ENCODE peak calls at places on chromosomes 16 and 17, in seven cellular contexts. One of them, this sample, is unnamed. For H3K4me1, the result is how much of the 10 kb centered on the place peaks cover.

GRCh38 chr16:31265329-31266245 is 5.8 kb downstream of the ITGAM start:
- DNase-seq in PC-3: peak
- DNase-seq in RWPE2: peak
- DNase-seq in CD8-positive, alpha-beta T cell: peak
- DNase-seq in heart left ventricle: no peak
- DNase-seq in prostate gland: no peak
- DNase-seq in OCI-LY7: no peak
- DNase-seq in this sample: peak

GRCh38 chr16:81624718-81625543 is 154.2 kb upstream of the PLCG2 start:
- DNase-seq in heart left ventricle: no peak
- DNase-seq in RWPE2: no peak
- DNase-seq in prostate gland: no peak
- DNase-seq in CD8-positive, alpha-beta T cell: no peak
- DNase-seq in OCI-LY7: no peak
- DNase-seq in PC-3: no peak
- DNase-seq in this sample: peak

GRCh38 chr16:68739964-68740627 is 3.0 kb downstream of the CDH1 start:
- DNase-seq in heart left ventricle: no peak
- DNase-seq in RWPE2: no peak
- DNase-seq in CD8-positive, alpha-beta T cell: no peak
- DNase-seq in PC-3: no peak
- DNase-seq in prostate gland: no peak
- DNase-seq in OCI-LY7: peak
- DNase-seq in this sample: no peak

GRCh38 chr17:83007504-83008475 is 71.6 kb upstream of the METRNL start:
- DNase-seq in RWPE2: no peak
- DNase-seq in OCI-LY7: no peak
- DNase-seq in prostate gland: no peak
- DNase-seq in CD8-positive, alpha-beta T cell: no peak
- DNase-seq in PC-3: no peak
- DNase-seq in heart left ventricle: no peak
- DNase-seq in this sample: no peak

GRCh38 chr16:81910366-81910885 is 100.8 kb downstream of the SDR42E1 start:
- DNase-seq in RWPE2: no peak
- DNase-seq in PC-3: no peak
- DNase-seq in heart left ventricle: no peak
- DNase-seq in prostate gland: no peak
- DNase-seq in CD8-positive, alpha-beta T cell: no peak
- DNase-seq in OCI-LY7: no peak
- DNase-seq in this sample: no peak

GRCh38 chr16:4215106-4215505 is 26.8 kb downstream of the SRL start:
- DNase-seq in prostate gland: no peak
- DNase-seq in heart left ventricle: peak
- DNase-seq in OCI-LY7: no peak
- DNase-seq in PC-3: no peak
- DNase-seq in RWPE2: no peak
- DNase-seq in CD8-positive, alpha-beta T cell: no peak
- DNase-seq in this sample: no peak

GRCh38 chr17:32536736-32537646 is 50.2 kb downstream of the CDK5R1 start:
- DNase-seq in OCI-LY7: no peak
- DNase-seq in PC-3: no peak
- DNase-seq in heart left ventricle: no peak
- DNase-seq in RWPE2: no peak
- DNase-seq in CD8-positive, alpha-beta T cell: no peak
- DNase-seq in prostate gland: no peak
- DNase-seq in this sample: no peak

GRCh38 chr17:34154916-34155730 is 100.0 kb upstream of the CCL2 start:
- DNase-seq in CD8-positive, alpha-beta T cell: no peak
- DNase-seq in heart left ventricle: no peak
- DNase-seq in RWPE2: no peak
- DNase-seq in OCI-LY7: no peak
- DNase-seq in prostate gland: no peak
- DNase-seq in PC-3: no peak
- DNase-seq in this sample: no peak

GRCh38 chr16:85090166-85090565 is 22.1 kb downstream of the CIBAR2 start:
- DNase-seq in CD8-positive, alpha-beta T cell: no peak
- DNase-seq in PC-3: no peak
- DNase-seq in OCI-LY7: no peak
- DNase-seq in prostate gland: no peak
- DNase-seq in heart left ventricle: no peak
- DNase-seq in RWPE2: no peak
- DNase-seq in this sample: no peak

GRCh38 chr17:31558748-31559646 is 167.5 kb downstream of the RAB11FIP4 start:
- DNase-seq in heart left ventricle: peak
- DNase-seq in PC-3: peak
- DNase-seq in prostate gland: peak
- DNase-seq in OCI-LY7: peak
- DNase-seq in CD8-positive, alpha-beta T cell: peak
- DNase-seq in RWPE2: no peak
- DNase-seq in this sample: no peak

GRCh38 chr17:7355053-7355452 is at the start of gene TMEM95:
- DNase-seq in prostate gland: no peak
- DNase-seq in PC-3: no peak
- DNase-seq in CD8-positive, alpha-beta T cell: no peak
- DNase-seq in RWPE2: no peak
- DNase-seq in OCI-LY7: no peak
- DNase-seq in heart left ventricle: peak
- DNase-seq in this sample: no peak

GRCh38 chr16:50469744-50470301 is 78.4 kb upstream of the NKD1 start:
- DNase-seq in RWPE2: no peak
- DNase-seq in heart left ventricle: peak
- DNase-seq in prostate gland: no peak
- DNase-seq in CD8-positive, alpha-beta T cell: no peak
- DNase-seq in PC-3: no peak
- DNase-seq in OCI-LY7: no peak
- DNase-seq in this sample: no peak

GRCh38 chr17:4304417-4305027 is 40.7 kb upstream of the ANKFY1 start:
- DNase-seq in CD8-positive, alpha-beta T cell: peak
- DNase-seq in OCI-LY7: peak
- DNase-seq in PC-3: peak
- DNase-seq in prostate gland: peak
- DNase-seq in RWPE2: no peak
- DNase-seq in heart left ventricle: no peak
- DNase-seq in this sample: no peak

GRCh38 chr16:89069920-89070319 is 23.7 kb upstream of the ACSF3 start:
- DNase-seq in RWPE2: no peak
- DNase-seq in prostate gland: no peak
- DNase-seq in PC-3: no peak
- DNase-seq in OCI-LY7: no peak
- DNase-seq in heart left ventricle: no peak
- DNase-seq in CD8-positive, alpha-beta T cell: no peak
- DNase-seq in this sample: no peak

GRCh38 chr17:63395075-63395815 is 50.9 kb downstream of the CYB561 start:
- DNase-seq in RWPE2: no peak
- DNase-seq in PC-3: no peak
- DNase-seq in OCI-LY7: no peak
- DNase-seq in heart left ventricle: no peak
- DNase-seq in prostate gland: no peak
- DNase-seq in CD8-positive, alpha-beta T cell: no peak
- DNase-seq in this sample: no peak

GRCh38 chr17:19273731-19274130 is 36.6 kb downstream of the EPN2 start:
- DNase-seq in heart left ventricle: no peak
- DNase-seq in OCI-LY7: no peak
- DNase-seq in RWPE2: no peak
- DNase-seq in prostate gland: no peak
- DNase-seq in PC-3: no peak
- DNase-seq in CD8-positive, alpha-beta T cell: no peak
- DNase-seq in this sample: no peak

GRCh38 chr16:85674418-85674755 is 14.4 kb downstream of the GINS2 start:
- DNase-seq in RWPE2: no peak
- DNase-seq in prostate gland: no peak
- DNase-seq in CD8-positive, alpha-beta T cell: no peak
- DNase-seq in PC-3: no peak
- DNase-seq in OCI-LY7: no peak
- DNase-seq in heart left ventricle: no peak
- DNase-seq in this sample: no peak

GRCh38 chr17:58315281-58315711 is 13.3 kb downstream of the TSPOAP1 start:
- DNase-seq in prostate gland: no peak
- DNase-seq in OCI-LY7: no peak
- DNase-seq in PC-3: peak
- DNase-seq in RWPE2: peak
- DNase-seq in heart left ventricle: no peak
- DNase-seq in CD8-positive, alpha-beta T cell: no peak
- DNase-seq in this sample: no peak

GRCh38 chr17:49214665-49215360 is 4.3 kb downstream of the ABI3 start:
- DNase-seq in PC-3: no peak
- DNase-seq in CD8-positive, alpha-beta T cell: no peak
- DNase-seq in RWPE2: no peak
- DNase-seq in prostate gland: no peak
- DNase-seq in heart left ventricle: no peak
- DNase-seq in OCI-LY7: no peak
- DNase-seq in this sample: no peak
- H3K4me1 ChIP-seq in PC-3: under half
- H3K4me1 ChIP-seq in CD8-positive, alpha-beta T cell: half or more
- H3K4me1 ChIP-seq in RWPE2: under half
- H3K4me1 ChIP-seq in prostate gland: under half
- H3K4me1 ChIP-seq in heart left ventricle: half or more
- H3K4me1 ChIP-seq in OCI-LY7: half or more
- H3K4me1 ChIP-seq in this sample: under half

DNA sequence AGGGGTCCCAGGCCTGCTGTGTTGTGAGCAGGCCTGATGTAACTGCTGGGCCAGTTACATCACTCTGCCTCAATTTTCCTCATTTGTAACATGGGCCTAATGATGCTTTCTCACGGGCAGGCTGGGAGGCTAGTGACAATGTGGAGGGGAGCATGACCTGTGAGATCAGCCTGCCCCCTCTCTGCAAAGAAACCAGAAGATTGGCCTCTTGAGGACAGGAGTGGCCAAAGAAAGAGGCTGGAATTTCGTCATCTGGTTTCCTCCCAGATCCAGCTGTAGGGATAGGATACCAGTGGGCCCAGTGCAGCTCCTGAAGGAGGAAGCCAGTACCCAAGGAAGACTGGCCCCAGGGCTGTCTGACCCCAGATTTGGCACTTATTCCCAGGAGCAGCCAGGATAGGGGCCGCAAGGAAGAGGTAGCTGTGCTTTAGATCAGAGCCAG is 615 bp upstream of the SREBF1 start:
- DNase-seq in heart left ventricle: peak
- DNase-seq in CD8-positive, alpha-beta T cell: no peak
- DNase-seq in prostate gland: no peak
- DNase-seq in RWPE2: no peak
- DNase-seq in PC-3: peak
- DNase-seq in OCI-LY7: peak
- DNase-seq in this sample: peak
- TF ChIP-seq CTCF in heart left ventricle: no peak
- TF ChIP-seq CTCF in CD8-positive, alpha-beta T cell: no peak
- TF ChIP-seq CTCF in prostate gland: no peak
- TF ChIP-seq CTCF in RWPE2: no peak
- TF ChIP-seq CTCF in PC-3: no peak
- TF ChIP-seq CTCF in OCI-LY7: no peak
- TF ChIP-seq CTCF in this sample: no peak

DNA sequence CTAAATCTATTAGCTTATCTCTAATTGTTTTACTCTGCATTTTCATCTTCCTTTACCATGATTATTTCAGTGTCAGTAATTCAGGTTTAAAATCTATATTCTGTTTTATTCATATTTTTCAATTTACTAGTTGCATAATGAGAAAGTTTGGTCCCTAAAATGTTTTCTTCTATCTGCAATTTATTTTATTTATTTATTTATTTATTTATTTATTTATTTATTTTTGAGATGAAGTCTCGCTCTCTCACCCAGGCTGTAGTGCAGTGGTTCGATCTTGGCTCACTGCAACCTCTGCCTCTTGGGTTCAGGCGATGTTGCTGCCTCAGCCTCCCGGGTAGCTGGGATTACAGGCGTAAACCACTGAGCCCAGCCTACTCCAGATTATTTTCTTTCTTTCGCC is 1597.3 kb downstream of the CDH8 start:
- DNase-seq in heart left ventricle: no peak
- DNase-seq in RWPE2: no peak
- DNase-seq in CD8-positive, alpha-beta T cell: no peak
- DNase-seq in prostate gland: no peak
- DNase-seq in OCI-LY7: no peak
- DNase-seq in PC-3: no peak
- DNase-seq in this sample: no peak
- H3K27ac ChIP-seq in heart left ventricle: no peak
- H3K27ac ChIP-seq in RWPE2: no peak
- H3K27ac ChIP-seq in CD8-positive, alpha-beta T cell: no peak
- H3K27ac ChIP-seq in prostate gland: no peak
- H3K27ac ChIP-seq in OCI-LY7: no peak
- H3K27ac ChIP-seq in PC-3: no peak
- H3K27ac ChIP-seq in this sample: no peak

GRCh38 chr17:50259484-50260324 is 14.6 kb upstream of the TMEM92 start:
- DNase-seq in RWPE2: peak
- DNase-seq in heart left ventricle: no peak
- DNase-seq in PC-3: no peak
- DNase-seq in OCI-LY7: no peak
- DNase-seq in prostate gland: no peak
- DNase-seq in CD8-positive, alpha-beta T cell: no peak
- DNase-seq in this sample: no peak

GRCh38 chr17:50260501-50260911 is 13.8 kb upstream of the TMEM92 start:
- DNase-seq in heart left ventricle: no peak
- DNase-seq in prostate gland: no peak
- DNase-seq in OCI-LY7: no peak
- DNase-seq in RWPE2: peak
- DNase-seq in PC-3: no peak
- DNase-seq in CD8-positive, alpha-beta T cell: no peak
- DNase-seq in this sample: no peak

GRCh38 chr17:50263293-50264262 is 10.7 kb upstream of the TMEM92 start:
- DNase-seq in OCI-LY7: no peak
- DNase-seq in PC-3: no peak
- DNase-seq in prostate gland: no peak
- DNase-seq in CD8-positive, alpha-beta T cell: no peak
- DNase-seq in heart left ventricle: no peak
- DNase-seq in RWPE2: peak
- DNase-seq in this sample: no peak

GRCh38 chr17:50262001-50262794 is 12.1 kb upstream of the TMEM92 start:
- DNase-seq in OCI-LY7: no peak
- DNase-seq in CD8-positive, alpha-beta T cell: no peak
- DNase-seq in RWPE2: peak
- DNase-seq in prostate gland: no peak
- DNase-seq in PC-3: no peak
- DNase-seq in heart left ventricle: no peak
- DNase-seq in this sample: no peak

DNA sequence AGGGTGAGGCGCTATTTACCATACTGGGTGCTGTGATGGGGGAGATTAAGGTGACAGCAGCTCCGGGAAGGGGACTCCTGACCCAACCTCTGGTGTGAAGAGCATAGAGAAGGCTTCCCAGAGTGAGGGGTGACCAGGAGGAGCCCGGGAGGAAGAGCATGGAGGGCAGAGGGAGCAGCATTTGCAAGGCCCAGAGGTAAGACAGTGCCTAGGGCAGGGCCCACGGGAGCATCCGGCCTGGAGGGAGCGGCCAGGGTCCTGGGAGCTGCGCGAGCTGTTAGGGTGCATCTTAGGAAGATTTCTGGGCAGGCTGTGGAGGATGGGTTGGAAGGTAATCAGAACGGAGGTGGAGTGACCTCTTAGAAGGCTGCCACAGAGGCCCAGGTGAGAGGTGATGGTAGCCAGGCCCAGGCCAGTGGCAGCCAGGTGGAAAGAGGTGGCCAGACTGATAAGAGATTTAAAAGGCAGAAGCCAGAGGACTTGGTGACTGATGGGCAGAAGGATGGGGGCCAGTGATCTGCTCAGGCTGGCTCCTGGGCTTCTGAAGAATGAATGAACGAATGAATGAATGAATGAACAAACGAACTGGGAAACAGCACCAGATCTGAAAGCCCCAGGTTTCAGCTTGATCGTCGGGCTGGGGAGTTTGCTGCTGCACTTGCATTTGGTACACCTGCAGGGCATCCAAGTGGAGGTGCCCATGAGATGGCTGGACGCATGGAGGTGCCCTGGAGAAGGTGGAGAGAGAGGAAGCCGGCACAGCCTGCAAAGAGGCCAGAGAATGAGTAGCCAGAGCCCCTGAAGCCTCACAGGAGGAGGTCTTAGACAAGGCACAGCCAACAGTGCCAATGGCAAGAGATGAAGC is 13.0 kb upstream of the TMEM92 start:
- DNase-seq in CD8-positive, alpha-beta T cell: no peak
- DNase-seq in PC-3: no peak
- DNase-seq in prostate gland: no peak
- DNase-seq in RWPE2: peak
- DNase-seq in OCI-LY7: no peak
- DNase-seq in heart left ventricle: no peak
- DNase-seq in this sample: no peak
- H3K4me1 ChIP-seq in CD8-positive, alpha-beta T cell: under half
- H3K4me1 ChIP-seq in PC-3: under half
- H3K4me1 ChIP-seq in prostate gland: under half
- H3K4me1 ChIP-seq in RWPE2: under half
- H3K4me1 ChIP-seq in OCI-LY7: under half
- H3K4me1 ChIP-seq in heart left ventricle: under half
- H3K4me1 ChIP-seq in this sample: under half